ENCODE peak calls at places on chromosomes 7 and 10, in seven cellular contexts. F is breast epithelium, W is M059J, L is Right ventricle myocardium inferior, Q is AG08395, E is endothelial cell, S is NCI-H1092 treated with DMSO at 0.1 percent for 48 hours. T is an unnamed sample.

GRCh38 chr7:7693881-7694280 is 24.5 kb downstream of the RPA3 start:
- DNase-seq in S (no peak), E (no peak), L (no peak), F (no peak), Q (peak), W (peak), T (peak)

GRCh38 chr7:158035343-158035742 is 552.3 kb downstream of the PTPRN2 start:
- DNase-seq in S (no peak), Q (no peak), L (no peak), E (no peak), F (peak), W (no peak), T (no peak)

GRCh38 chr10:396535-397220 is 261.4 kb downstream of the ZMYND11 start:
- DNase-seq in W (no peak), S (no peak), E (no peak), Q (no peak), F (no peak), L (no peak), T (no peak)

GRCh38 chr7:114930829-114931655 is 9.1 kb downstream of the MDFIC start:
- DNase-seq in F (no peak), E (no peak), Q (no peak), W (no peak), S (no peak), L (no peak), T (no peak)

GRCh38 chr10:67790534-67791408 is 47.2 kb downstream of the DNAJC12 start:
- DNase-seq in F (no peak), L (no peak), E (no peak), Q (peak), W (peak), S (no peak), T (peak)

GRCh38 chr10:72694476-72695369 is 2.8 kb downstream of the MCU start:
- DNase-seq in Q (peak), S (no peak), W (peak), E (peak), L (no peak), F (no peak), T (peak)

GRCh38 chr7:157719008-157719682 is 382.3 kb downstream of the DNAJB6 start:
- DNase-seq in E (no peak), S (no peak), Q (no peak), L (no peak), W (no peak), F (no peak), T (no peak)

GRCh38 chr7:7175075-7175695 is 7.2 kb upstream of the C1GALT1 start:
- DNase-seq in S (no peak), L (no peak), E (no peak), Q (no peak), W (peak), F (no peak), T (peak)

GRCh38 chr10:73456187-73456890 is 23.0 kb upstream of the MSS51 start:
- DNase-seq in L (no peak), S (no peak), E (no peak), F (no peak), Q (no peak), W (no peak), T (no peak)

GRCh38 chr10:116056445-116057293 is 216.3 kb downstream of the GFRA1 start:
- DNase-seq in Q (no peak), F (no peak), L (no peak), E (no peak), S (no peak), W (no peak), T (peak)

GRCh38 chr10:99621454-99622246 is 1.4 kb upstream of the SLC25A28 start:
- DNase-seq in L (no peak), F (no peak), Q (no peak), S (peak), W (no peak), E (no peak), T (peak)

GRCh38 chr7:50450691-50451051 is 521 bp upstream of the FIGNL1 start:
- DNase-seq in S (peak), E (no peak), W (no peak), F (no peak), L (peak), Q (no peak), T (no peak)

GRCh38 chr10:31317652-31318381 is 1.2 kb upstream of the ZEB1 start:
- DNase-seq in W (no peak), E (peak), F (peak), Q (no peak), L (no peak), S (no peak), T (no peak)

GRCh38 chr7:87474533-87475358 is 734 bp downstream of the ABCB4 start:
- DNase-seq in E (no peak), S (no peak), Q (peak), L (no peak), W (peak), F (no peak), T (peak)

GRCh38 chr7:125358551-125359167 is 429.0 kb upstream of the POT1 start:
- DNase-seq in F (no peak), Q (no peak), L (no peak), E (no peak), S (no peak), W (no peak), T (no peak)

GRCh38 chr7:130419652-130420051 is 21.2 kb downstream of the CEP41 start:
- DNase-seq in Q (no peak), W (no peak), E (no peak), L (no peak), F (no peak), S (no peak), T (no peak)

GRCh38 chr10:44294726-44295412 is 90.0 kb downstream of the CXCL12 start:
- DNase-seq in L (no peak), E (no peak), S (no peak), F (no peak), Q (no peak), W (peak), T (no peak)

GRCh38 chr10:119029613-119030420 is at the start of gene NANOS1:
- DNase-seq in E (peak), L (peak), S (peak), W (no peak), Q (no peak), F (no peak), T (no peak)

GRCh38 chr10:133445268-133445732 is 8.4 kb upstream of the SCART1 start:
- DNase-seq in S (no peak), E (no peak), L (no peak), F (peak), W (no peak), Q (no peak), T (no peak)

GRCh38 chr10:9951481-9952257 is 1066.0 kb upstream of the CELF2 start:
- DNase-seq in Q (no peak), W (no peak), L (no peak), E (no peak), S (no peak), F (no peak), T (no peak)

GRCh38 chr10:91006001-91006751 is 85.3 kb upstream of the ANKRD1 start:
- DNase-seq in Q (peak), L (no peak), S (peak), W (peak), E (peak), F (no peak), T (peak)